ENCODE peak calls at places on chromosomes 5 and 9, in eight cellular contexts. One of them, this sample, is unnamed.

GRCh38 chr5:84059672-84060071 is 325.0 kb downstream of the EDIL3 start:
- DNase-seq in kidney: no peak
- DNase-seq in heart left ventricle: no peak
- DNase-seq in breast epithelium: no peak
- DNase-seq in CD8-positive, alpha-beta T cell: no peak
- DNase-seq in AG04450: no peak
- DNase-seq in A549: no peak
- DNase-seq in left ventricle myocardium inferior: no peak
- DNase-seq in this sample: no peak

GRCh38 chr9:119071636-119072035 is 297.6 kb downstream of the BRINP1 start:
- DNase-seq in CD8-positive, alpha-beta T cell: no peak
- DNase-seq in kidney: no peak
- DNase-seq in heart left ventricle: no peak
- DNase-seq in breast epithelium: no peak
- DNase-seq in left ventricle myocardium inferior: no peak
- DNase-seq in A549: no peak
- DNase-seq in AG04450: no peak
- DNase-seq in this sample: no peak

GRCh38 chr9:124257070-124257864 is 482 bp upstream of the NEK6 start:
- DNase-seq in A549: no peak
- DNase-seq in left ventricle myocardium inferior: no peak
- DNase-seq in kidney: peak
- DNase-seq in breast epithelium: no peak
- DNase-seq in heart left ventricle: no peak
- DNase-seq in CD8-positive, alpha-beta T cell: no peak
- DNase-seq in AG04450: no peak
- DNase-seq in this sample: no peak

GRCh38 chr9:5557606-5558587 is 47.6 kb downstream of the PDCD1LG2 start:
- DNase-seq in A549: no peak
- DNase-seq in heart left ventricle: peak
- DNase-seq in breast epithelium: no peak
- DNase-seq in CD8-positive, alpha-beta T cell: peak
- DNase-seq in left ventricle myocardium inferior: no peak
- DNase-seq in kidney: no peak
- DNase-seq in AG04450: no peak
- DNase-seq in this sample: no peak

GRCh38 chr5:19928556-19929421 is 59.2 kb downstream of the CDH18 start:
- DNase-seq in AG04450: peak
- DNase-seq in A549: peak
- DNase-seq in CD8-positive, alpha-beta T cell: no peak
- DNase-seq in left ventricle myocardium inferior: no peak
- DNase-seq in heart left ventricle: no peak
- DNase-seq in kidney: no peak
- DNase-seq in breast epithelium: no peak
- DNase-seq in this sample: no peak

GRCh38 chr9:86637515-86637914 is 283.3 kb upstream of the TUT7 start:
- DNase-seq in CD8-positive, alpha-beta T cell: no peak
- DNase-seq in left ventricle myocardium inferior: peak
- DNase-seq in AG04450: no peak
- DNase-seq in breast epithelium: no peak
- DNase-seq in A549: peak
- DNase-seq in heart left ventricle: peak
- DNase-seq in kidney: no peak
- DNase-seq in this sample: no peak

GRCh38 chr5:14326035-14326909 is 183.1 kb downstream of the TRIO start:
- DNase-seq in kidney: no peak
- DNase-seq in left ventricle myocardium inferior: no peak
- DNase-seq in A549: peak
- DNase-seq in AG04450: no peak
- DNase-seq in CD8-positive, alpha-beta T cell: no peak
- DNase-seq in breast epithelium: no peak
- DNase-seq in heart left ventricle: no peak
- DNase-seq in this sample: no peak

GRCh38 chr5:73030531-73030930 is 74.7 kb downstream of the FCHO2 start:
- DNase-seq in heart left ventricle: no peak
- DNase-seq in AG04450: no peak
- DNase-seq in A549: no peak
- DNase-seq in left ventricle myocardium inferior: no peak
- DNase-seq in kidney: no peak
- DNase-seq in breast epithelium: no peak
- DNase-seq in CD8-positive, alpha-beta T cell: no peak
- DNase-seq in this sample: no peak

GRCh38 chr9:1083325-1083913 is 33.3 kb downstream of the DMRT2 start:
- DNase-seq in A549: peak
- DNase-seq in AG04450: no peak
- DNase-seq in kidney: peak
- DNase-seq in left ventricle myocardium inferior: peak
- DNase-seq in CD8-positive, alpha-beta T cell: no peak
- DNase-seq in breast epithelium: no peak
- DNase-seq in heart left ventricle: peak
- DNase-seq in this sample: peak

GRCh38 chr9:137064027-137064879 is 6.1 kb downstream of the SAPCD2 start:
- DNase-seq in breast epithelium: no peak
- DNase-seq in heart left ventricle: peak
- DNase-seq in AG04450: no peak
- DNase-seq in kidney: no peak
- DNase-seq in A549: peak
- DNase-seq in left ventricle myocardium inferior: peak
- DNase-seq in CD8-positive, alpha-beta T cell: peak
- DNase-seq in this sample: no peak

GRCh38 chr9:110252509-110253139 is 3.7 kb downstream of the TXN start:
- DNase-seq in heart left ventricle: no peak
- DNase-seq in CD8-positive, alpha-beta T cell: no peak
- DNase-seq in A549: peak
- DNase-seq in left ventricle myocardium inferior: no peak
- DNase-seq in breast epithelium: no peak
- DNase-seq in kidney: no peak
- DNase-seq in AG04450: no peak
- DNase-seq in this sample: no peak

GRCh38 chr9:133168432-133168831 is 4.7 kb upstream of the GBGT1 start:
- DNase-seq in heart left ventricle: no peak
- DNase-seq in kidney: no peak
- DNase-seq in breast epithelium: no peak
- DNase-seq in left ventricle myocardium inferior: no peak
- DNase-seq in A549: peak
- DNase-seq in CD8-positive, alpha-beta T cell: no peak
- DNase-seq in AG04450: no peak
- DNase-seq in this sample: no peak

GRCh38 chr9:98572796-98573195 is 135.9 kb downstream of the GABBR2 start:
- DNase-seq in CD8-positive, alpha-beta T cell: no peak
- DNase-seq in A549: no peak
- DNase-seq in kidney: no peak
- DNase-seq in AG04450: no peak
- DNase-seq in heart left ventricle: no peak
- DNase-seq in breast epithelium: no peak
- DNase-seq in left ventricle myocardium inferior: no peak
- DNase-seq in this sample: no peak

GRCh38 chr9:107819772-107820171 is 330.2 kb upstream of the KLF4 start:
- DNase-seq in left ventricle myocardium inferior: no peak
- DNase-seq in kidney: no peak
- DNase-seq in CD8-positive, alpha-beta T cell: no peak
- DNase-seq in breast epithelium: no peak
- DNase-seq in A549: no peak
- DNase-seq in AG04450: no peak
- DNase-seq in heart left ventricle: no peak
- DNase-seq in this sample: no peak

GRCh38 chr9:79447760-79448159 is 124.0 kb upstream of the TLE4 start:
- DNase-seq in A549: peak
- DNase-seq in AG04450: no peak
- DNase-seq in left ventricle myocardium inferior: no peak
- DNase-seq in breast epithelium: no peak
- DNase-seq in heart left ventricle: no peak
- DNase-seq in kidney: no peak
- DNase-seq in CD8-positive, alpha-beta T cell: no peak
- DNase-seq in this sample: no peak

GRCh38 chr9:13149454-13149853 is 130.0 kb downstream of the MPDZ start:
- DNase-seq in left ventricle myocardium inferior: peak
- DNase-seq in heart left ventricle: peak
- DNase-seq in kidney: no peak
- DNase-seq in CD8-positive, alpha-beta T cell: no peak
- DNase-seq in A549: no peak
- DNase-seq in breast epithelium: no peak
- DNase-seq in AG04450: no peak
- DNase-seq in this sample: no peak

GRCh38 chr9:27633754-27634153 is 60.5 kb upstream of the C9orf72 start:
- DNase-seq in kidney: no peak
- DNase-seq in left ventricle myocardium inferior: no peak
- DNase-seq in AG04450: no peak
- DNase-seq in heart left ventricle: no peak
- DNase-seq in A549: no peak
- DNase-seq in breast epithelium: no peak
- DNase-seq in CD8-positive, alpha-beta T cell: no peak
- DNase-seq in this sample: no peak

GRCh38 chr5:23223846-23224245 is 283.6 kb upstream of the PRDM9 start:
- DNase-seq in A549: no peak
- DNase-seq in CD8-positive, alpha-beta T cell: no peak
- DNase-seq in AG04450: no peak
- DNase-seq in kidney: no peak
- DNase-seq in breast epithelium: no peak
- DNase-seq in heart left ventricle: no peak
- DNase-seq in left ventricle myocardium inferior: no peak
- DNase-seq in this sample: no peak

GRCh38 chr5:66807743-66808142 is 211.6 kb downstream of the MAST4 start:
- DNase-seq in AG04450: peak
- DNase-seq in A549: peak
- DNase-seq in CD8-positive, alpha-beta T cell: no peak
- DNase-seq in left ventricle myocardium inferior: no peak
- DNase-seq in kidney: no peak
- DNase-seq in heart left ventricle: no peak
- DNase-seq in breast epithelium: no peak
- DNase-seq in this sample: peak

GRCh38 chr5:760363-761205 is 23.9 kb downstream of the ZDHHC11B start:
- DNase-seq in A549: no peak
- DNase-seq in left ventricle myocardium inferior: no peak
- DNase-seq in AG04450: no peak
- DNase-seq in breast epithelium: peak
- DNase-seq in heart left ventricle: peak
- DNase-seq in kidney: peak
- DNase-seq in CD8-positive, alpha-beta T cell: no peak
- DNase-seq in this sample: no peak

GRCh38 chr9:136902259-136902821 is 16.0 kb downstream of the TRAF2 start:
- DNase-seq in AG04450: peak
- DNase-seq in CD8-positive, alpha-beta T cell: peak
- DNase-seq in breast epithelium: peak
- DNase-seq in left ventricle myocardium inferior: peak
- DNase-seq in heart left ventricle: peak
- DNase-seq in A549: peak
- DNase-seq in kidney: peak
- DNase-seq in this sample: no peak

GRCh38 chr9:82894961-82895902 is 167.7 kb downstream of the RASEF start:
- DNase-seq in heart left ventricle: no peak
- DNase-seq in AG04450: no peak
- DNase-seq in CD8-positive, alpha-beta T cell: no peak
- DNase-seq in A549: no peak
- DNase-seq in breast epithelium: no peak
- DNase-seq in kidney: no peak
- DNase-seq in left ventricle myocardium inferior: no peak
- DNase-seq in this sample: no peak

GRCh38 chr9:121860744-121861143 is 209.3 kb downstream of the DAB2IP start:
- DNase-seq in AG04450: peak
- DNase-seq in left ventricle myocardium inferior: peak
- DNase-seq in heart left ventricle: no peak
- DNase-seq in A549: no peak
- DNase-seq in CD8-positive, alpha-beta T cell: no peak
- DNase-seq in breast epithelium: peak
- DNase-seq in kidney: no peak
- DNase-seq in this sample: no peak

GRCh38 chr9:36264896-36265295 is 6.6 kb upstream of the GNE start:
- DNase-seq in left ventricle myocardium inferior: no peak
- DNase-seq in A549: no peak
- DNase-seq in breast epithelium: no peak
- DNase-seq in CD8-positive, alpha-beta T cell: no peak
- DNase-seq in heart left ventricle: no peak
- DNase-seq in kidney: no peak
- DNase-seq in AG04450: no peak
- DNase-seq in this sample: no peak

GRCh38 chr9:36263662-36264061 is 5.4 kb upstream of the GNE start:
- DNase-seq in AG04450: no peak
- DNase-seq in kidney: no peak
- DNase-seq in breast epithelium: peak
- DNase-seq in heart left ventricle: no peak
- DNase-seq in left ventricle myocardium inferior: no peak
- DNase-seq in A549: no peak
- DNase-seq in CD8-positive, alpha-beta T cell: no peak
- DNase-seq in this sample: no peak

DNA sequence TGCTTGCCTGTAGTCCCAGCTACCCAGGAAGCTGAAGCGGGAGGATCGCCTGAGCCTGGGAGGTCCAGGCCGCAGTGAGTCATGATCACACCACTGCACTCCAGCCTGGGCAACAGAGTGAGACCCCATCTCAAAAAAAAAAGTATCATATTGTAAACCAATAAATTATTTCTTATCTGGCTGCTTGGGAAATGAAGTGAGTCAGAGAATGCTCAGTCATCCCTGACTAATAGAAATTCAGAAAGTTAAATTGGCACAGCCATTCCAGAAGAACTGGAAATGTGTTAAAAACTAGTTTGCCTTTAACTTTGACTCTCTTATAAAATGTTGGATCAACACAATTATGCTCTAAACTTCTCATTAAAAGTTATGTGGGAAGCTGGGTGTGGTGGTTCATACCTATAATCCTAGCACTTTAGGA is 9.8 kb upstream of the GNE start:
- DNase-seq in kidney: peak
- DNase-seq in AG04450: no peak
- DNase-seq in heart left ventricle: no peak
- DNase-seq in left ventricle myocardium inferior: no peak
- DNase-seq in CD8-positive, alpha-beta T cell: no peak
- DNase-seq in A549: no peak
- DNase-seq in breast epithelium: no peak
- DNase-seq in this sample: no peak
- H3K27ac ChIP-seq in kidney: no peak
- H3K27ac ChIP-seq in AG04450: no peak
- H3K27ac ChIP-seq in heart left ventricle: no peak
- H3K27ac ChIP-seq in left ventricle myocardium inferior: no peak
- H3K27ac ChIP-seq in CD8-positive, alpha-beta T cell: no peak
- H3K27ac ChIP-seq in A549: no peak
- H3K27ac ChIP-seq in breast epithelium: no peak
- H3K27ac ChIP-seq in this sample: no peak

GRCh38 chr9:138068601-138069035 is 191.0 kb downstream of the CACNA1B start:
- DNase-seq in left ventricle myocardium inferior: no peak
- DNase-seq in AG04450: no peak
- DNase-seq in breast epithelium: peak
- DNase-seq in CD8-positive, alpha-beta T cell: no peak
- DNase-seq in heart left ventricle: no peak
- DNase-seq in A549: no peak
- DNase-seq in kidney: peak
- DNase-seq in this sample: peak
- H3K27ac ChIP-seq in left ventricle myocardium inferior: no peak
- H3K27ac ChIP-seq in AG04450: no peak
- H3K27ac ChIP-seq in breast epithelium: no peak
- H3K27ac ChIP-seq in CD8-positive, alpha-beta T cell: no peak
- H3K27ac ChIP-seq in heart left ventricle: no peak
- H3K27ac ChIP-seq in A549: no peak
- H3K27ac ChIP-seq in kidney: no peak
- H3K27ac ChIP-seq in this sample: no peak

GRCh38 chr5:123090641-123091257 is 1.7 kb downstream of the PRDM6 start:
- DNase-seq in AG04450: no peak
- DNase-seq in CD8-positive, alpha-beta T cell: no peak
- DNase-seq in A549: no peak
- DNase-seq in left ventricle myocardium inferior: no peak
- DNase-seq in heart left ventricle: no peak
- DNase-seq in kidney: no peak
- DNase-seq in breast epithelium: no peak
- DNase-seq in this sample: no peak
- H3K27ac ChIP-seq in AG04450: peak
- H3K27ac ChIP-seq in CD8-positive, alpha-beta T cell: no peak
- H3K27ac ChIP-seq in A549: no peak
- H3K27ac ChIP-seq in left ventricle myocardium inferior: no peak
- H3K27ac ChIP-seq in heart left ventricle: no peak
- H3K27ac ChIP-seq in kidney: no peak
- H3K27ac ChIP-seq in breast epithelium: no peak
- H3K27ac ChIP-seq in this sample: no peak

GRCh38 chr5:69209607-69210006 is 20.2 kb downstream of the CENPH start:
- DNase-seq in A549: no peak
- DNase-seq in AG04450: no peak
- DNase-seq in kidney: no peak
- DNase-seq in CD8-positive, alpha-beta T cell: no peak
- DNase-seq in heart left ventricle: no peak
- DNase-seq in breast epithelium: no peak
- DNase-seq in left ventricle myocardium inferior: no peak
- DNase-seq in this sample: no peak
- H3K27ac ChIP-seq in A549: no peak
- H3K27ac ChIP-seq in AG04450: no peak
- H3K27ac ChIP-seq in kidney: no peak
- H3K27ac ChIP-seq in CD8-positive, alpha-beta T cell: no peak
- H3K27ac ChIP-seq in heart left ventricle: no peak
- H3K27ac ChIP-seq in breast epithelium: no peak
- H3K27ac ChIP-seq in left ventricle myocardium inferior: no peak
- H3K27ac ChIP-seq in this sample: no peak

This sample was measured in caudate nucleus.